ENCODE peak calls at places on chromosomes 4 and X, in nine cellular contexts. S is pancreas, D is Right ventricle myocardium inferior, G is GM13977, Z is HT-29, X is NCI-H69, T is NCI-H524 treated with DMSO at 0.1 percent for 48 hours, E is GM12892, C is NCI-H446 treated with DMSO at 0.1 percent for 48 hours. K is an unnamed sample.
A peak's percentile ranks its signal among the peaks of the same experiment; 100 is the strongest.

GRCh38 chrX:1222511-1223252 is 10.2 kb upstream of the CRLF2 start:
- DNase-seq in Z (no peak), G (no peak), T (no peak), E (no peak), S (no peak), X (no peak), C (no peak), D (no peak), K (no peak)

GRCh38 chr4:150007512-150007911 is 70.7 kb upstream of the DCLK2 start:
- DNase-seq in G (no peak), T (no peak), Z (no peak), X (no peak), E (no peak), C (no peak), D (no peak), S (no peak), K (no peak)

GRCh38 chr4:81839347-81840042 is 367.8 kb upstream of the RASGEF1B start:
- DNase-seq in E (no peak), Z (no peak), X (peak; percentile 90), C (no peak), D (no peak), G (no peak), T (no peak), S (no peak), K (no peak)

GRCh38 chrX:122591546-122591945 is 592.5 kb upstream of the GRIA3 start:
- DNase-seq in T (no peak), X (no peak), G (no peak), C (no peak), E (no peak), S (no peak), D (no peak), Z (no peak), K (no peak)

GRCh38 chrX:31540313-31540712 is 468.5 kb upstream of the FTHL17 start:
- DNase-seq in C (no peak), T (no peak), D (no peak), E (no peak), X (no peak), G (no peak), S (no peak), Z (no peak), K (no peak)

GRCh38 chrX:150184487-150184886 is 178.6 kb upstream of the MAMLD1 start:
- DNase-seq in G (no peak), C (no peak), D (no peak), T (no peak), E (no peak), Z (no peak), S (no peak), X (no peak), K (no peak)

GRCh38 chrX:40173662-40174593 is 76.2 kb upstream of the BCOR start:
- DNase-seq in Z (peak; percentile 59), G (no peak), S (no peak), X (peak; percentile 78), E (no peak), C (no peak), T (no peak), D (no peak), K (no peak)

GRCh38 chrX:50721771-50722521 is 92.0 kb downstream of the SHROOM4 start:
- DNase-seq in C (no peak), Z (no peak), E (no peak), S (no peak), G (no peak), D (no peak), T (no peak), X (no peak), K (no peak)

GRCh38 chr4:152784490-152785195 is 4.9 kb downstream of the ARFIP1 start:
- DNase-seq in E (no peak), X (peak; percentile 74), Z (peak; percentile 47), D (no peak), T (peak; percentile 58), C (no peak), G (no peak), S (no peak), K (peak; percentile 90)

GRCh38 chr4:158015241-158015640 is 157.6 kb downstream of the GASK1B start:
- DNase-seq in E (no peak), S (no peak), Z (peak; percentile 58), X (no peak), T (no peak), G (no peak), D (no peak), C (peak; percentile 12), K (no peak)

GRCh38 chrX:39720945-39721344 is 376.8 kb downstream of the BCOR start:
- DNase-seq in C (no peak), E (no peak), G (no peak), S (no peak), Z (no peak), D (no peak), X (no peak), T (no peak), K (no peak)

GRCh38 chr4:55255171-55255570 is 90.9 kb upstream of the SRD5A3 start:
- DNase-seq in C (no peak), E (no peak), G (no peak), D (no peak), X (no peak), T (no peak), Z (no peak), S (no peak), K (no peak)

GRCh38 chr4:124429746-124430250 is 282.7 kb downstream of the ANKRD50 start:
- DNase-seq in Z (peak; percentile 50), X (no peak), G (no peak), E (no peak), S (no peak), T (no peak), C (no peak), D (no peak), K (no peak)

GRCh38 chr4:108008721-108009120 is 19.0 kb downstream of the HADH start:
- DNase-seq in S (no peak), D (no peak), X (no peak), C (no peak), E (no peak), T (no peak), Z (no peak), G (no peak), K (no peak)

GRCh38 chrX:74526786-74527185 is 87.6 kb downstream of the RLIM start:
- DNase-seq in X (no peak), D (no peak), Z (no peak), C (no peak), T (no peak), E (no peak), S (no peak), G (no peak), K (peak; percentile 55)

GRCh38 chrX:39984191-39984956 is 113.4 kb downstream of the BCOR start:
- DNase-seq in G (no peak), E (no peak), X (peak; percentile 47), C (peak; percentile 38), Z (no peak), D (no peak), S (no peak), T (no peak), K (peak; percentile 76)

K was measured in NCI-H82.